ENCODE peak calls at places on chromosomes 4 and X, in ten cellular contexts. One of them, this sample, is unnamed.

GRCh38 chr4:78551420-78552351 is at the start of gene ANXA3:
- DNase-seq in NCI-H1694: no peak
- DNase-seq in T1000: no peak
- DNase-seq in stomach: peak; percentile 74
- DNase-seq in right atrium auricular region: no peak
- DNase-seq in heart right ventricle: peak; percentile 55
- DNase-seq in stimulated activated CD4-positive, alpha-beta T cell treated with anti-CD3 and anti-CD28 coated beads, TNF-alpha, amount 100 ng/mL, for 1 hour: peak; percentile 1
- DNase-seq in astrocyte of the spinal cord: no peak
- DNase-seq in GM12865: no peak
- DNase-seq in substantia nigra: no peak
- DNase-seq in this sample: peak; percentile 46

GRCh38 chr4:149371021-149371420 is 444.6 kb downstream of the IQCM start:
- DNase-seq in right atrium auricular region: no peak
- DNase-seq in NCI-H1694: peak; percentile 12
- DNase-seq in substantia nigra: no peak
- DNase-seq in T1000: no peak
- DNase-seq in heart right ventricle: no peak
- DNase-seq in astrocyte of the spinal cord: peak; percentile 70
- DNase-seq in GM12865: peak; percentile 58
- DNase-seq in stimulated activated CD4-positive, alpha-beta T cell treated with anti-CD3 and anti-CD28 coated beads, TNF-alpha, amount 100 ng/mL, for 1 hour: no peak
- DNase-seq in stomach: no peak
- DNase-seq in this sample: no peak

GRCh38 chr4:114607086-114607485 is 8.5 kb downstream of the UGT8 start:
- DNase-seq in stomach: no peak
- DNase-seq in GM12865: no peak
- DNase-seq in heart right ventricle: no peak
- DNase-seq in right atrium auricular region: no peak
- DNase-seq in substantia nigra: no peak
- DNase-seq in T1000: no peak
- DNase-seq in astrocyte of the spinal cord: no peak
- DNase-seq in NCI-H1694: no peak
- DNase-seq in stimulated activated CD4-positive, alpha-beta T cell treated with anti-CD3 and anti-CD28 coated beads, TNF-alpha, amount 100 ng/mL, for 1 hour: no peak
- DNase-seq in this sample: no peak

GRCh38 chrX:57172544-57172943 is 35.3 kb upstream of the SPIN2A start:
- DNase-seq in GM12865: no peak
- DNase-seq in heart right ventricle: peak; percentile 15
- DNase-seq in stomach: no peak
- DNase-seq in stimulated activated CD4-positive, alpha-beta T cell treated with anti-CD3 and anti-CD28 coated beads, TNF-alpha, amount 100 ng/mL, for 1 hour: no peak
- DNase-seq in right atrium auricular region: no peak
- DNase-seq in NCI-H1694: no peak
- DNase-seq in T1000: no peak
- DNase-seq in substantia nigra: no peak
- DNase-seq in astrocyte of the spinal cord: no peak
- DNase-seq in this sample: no peak

GRCh38 chrX:16278927-16279326 is 111.6 kb downstream of the MAGEB17 start:
- DNase-seq in heart right ventricle: no peak
- DNase-seq in stomach: peak; percentile 26
- DNase-seq in stimulated activated CD4-positive, alpha-beta T cell treated with anti-CD3 and anti-CD28 coated beads, TNF-alpha, amount 100 ng/mL, for 1 hour: no peak
- DNase-seq in astrocyte of the spinal cord: no peak
- DNase-seq in T1000: no peak
- DNase-seq in substantia nigra: no peak
- DNase-seq in NCI-H1694: no peak
- DNase-seq in right atrium auricular region: no peak
- DNase-seq in GM12865: peak; percentile 0
- DNase-seq in this sample: no peak

GRCh38 chr4:155248002-155248896 is 39.8 kb downstream of the NPY2R start:
- DNase-seq in stomach: no peak
- DNase-seq in astrocyte of the spinal cord: peak; percentile 1
- DNase-seq in right atrium auricular region: no peak
- DNase-seq in GM12865: no peak
- DNase-seq in substantia nigra: no peak
- DNase-seq in stimulated activated CD4-positive, alpha-beta T cell treated with anti-CD3 and anti-CD28 coated beads, TNF-alpha, amount 100 ng/mL, for 1 hour: no peak
- DNase-seq in NCI-H1694: no peak
- DNase-seq in T1000: no peak
- DNase-seq in heart right ventricle: no peak
- DNase-seq in this sample: no peak

GRCh38 chr4:74228691-74229640 is 71.0 kb downstream of the MTHFD2L start:
- DNase-seq in substantia nigra: peak; percentile 15
- DNase-seq in astrocyte of the spinal cord: peak; percentile 78
- DNase-seq in stomach: peak; percentile 79
- DNase-seq in GM12865: peak; percentile 88
- DNase-seq in heart right ventricle: peak; percentile 48
- DNase-seq in T1000: peak; percentile 42
- DNase-seq in stimulated activated CD4-positive, alpha-beta T cell treated with anti-CD3 and anti-CD28 coated beads, TNF-alpha, amount 100 ng/mL, for 1 hour: peak; percentile 57
- DNase-seq in NCI-H1694: peak; percentile 9
- DNase-seq in right atrium auricular region: no peak
- DNase-seq in this sample: peak; percentile 76

GRCh38 chrX:12975670-12975965 is 708 bp downstream of the TMSB4X start:
- DNase-seq in NCI-H1694: no peak
- DNase-seq in heart right ventricle: peak; percentile 35
- DNase-seq in astrocyte of the spinal cord: no peak
- DNase-seq in stomach: no peak
- DNase-seq in right atrium auricular region: no peak
- DNase-seq in GM12865: no peak
- DNase-seq in T1000: no peak
- DNase-seq in substantia nigra: no peak
- DNase-seq in stimulated activated CD4-positive, alpha-beta T cell treated with anti-CD3 and anti-CD28 coated beads, TNF-alpha, amount 100 ng/mL, for 1 hour: no peak
- DNase-seq in this sample: no peak

GRCh38 chr4:54909964-54910363 is 215.4 kb downstream of the KDR start:
- DNase-seq in stomach: no peak
- DNase-seq in heart right ventricle: no peak
- DNase-seq in right atrium auricular region: no peak
- DNase-seq in NCI-H1694: no peak
- DNase-seq in substantia nigra: no peak
- DNase-seq in astrocyte of the spinal cord: no peak
- DNase-seq in T1000: no peak
- DNase-seq in GM12865: peak; percentile 11
- DNase-seq in stimulated activated CD4-positive, alpha-beta T cell treated with anti-CD3 and anti-CD28 coated beads, TNF-alpha, amount 100 ng/mL, for 1 hour: no peak
- DNase-seq in this sample: no peak

GRCh38 chr4:137806420-137806819 is 274.1 kb upstream of the PCDH18 start:
- DNase-seq in heart right ventricle: no peak
- DNase-seq in GM12865: no peak
- DNase-seq in astrocyte of the spinal cord: no peak
- DNase-seq in right atrium auricular region: no peak
- DNase-seq in stimulated activated CD4-positive, alpha-beta T cell treated with anti-CD3 and anti-CD28 coated beads, TNF-alpha, amount 100 ng/mL, for 1 hour: no peak
- DNase-seq in substantia nigra: no peak
- DNase-seq in NCI-H1694: no peak
- DNase-seq in stomach: no peak
- DNase-seq in T1000: no peak
- DNase-seq in this sample: no peak

GRCh38 chr4:99087887-99088484 is 602 bp downstream of the ADH5 start:
- DNase-seq in heart right ventricle: peak; percentile 44
- DNase-seq in stomach: peak; percentile 69
- DNase-seq in NCI-H1694: peak; percentile 10
- DNase-seq in GM12865: peak; percentile 44
- DNase-seq in substantia nigra: peak; percentile 80
- DNase-seq in T1000: no peak
- DNase-seq in right atrium auricular region: peak; percentile 88
- DNase-seq in stimulated activated CD4-positive, alpha-beta T cell treated with anti-CD3 and anti-CD28 coated beads, TNF-alpha, amount 100 ng/mL, for 1 hour: no peak
- DNase-seq in astrocyte of the spinal cord: peak; percentile 66
- DNase-seq in this sample: no peak

GRCh38 chrX:34586507-34586906 is 70.6 kb downstream of the TMEM47 start:
- DNase-seq in stomach: no peak
- DNase-seq in stimulated activated CD4-positive, alpha-beta T cell treated with anti-CD3 and anti-CD28 coated beads, TNF-alpha, amount 100 ng/mL, for 1 hour: no peak
- DNase-seq in NCI-H1694: no peak
- DNase-seq in astrocyte of the spinal cord: no peak
- DNase-seq in T1000: no peak
- DNase-seq in heart right ventricle: no peak
- DNase-seq in GM12865: no peak
- DNase-seq in substantia nigra: no peak
- DNase-seq in right atrium auricular region: no peak
- DNase-seq in this sample: no peak

GRCh38 chr4:159705334-159705733 is 602.5 kb downstream of the RAPGEF2 start:
- DNase-seq in stomach: no peak
- DNase-seq in GM12865: no peak
- DNase-seq in right atrium auricular region: no peak
- DNase-seq in NCI-H1694: no peak
- DNase-seq in T1000: no peak
- DNase-seq in heart right ventricle: no peak
- DNase-seq in substantia nigra: no peak
- DNase-seq in stimulated activated CD4-positive, alpha-beta T cell treated with anti-CD3 and anti-CD28 coated beads, TNF-alpha, amount 100 ng/mL, for 1 hour: no peak
- DNase-seq in astrocyte of the spinal cord: no peak
- DNase-seq in this sample: no peak

GRCh38 chrX:99857455-99857854 is 552.6 kb downstream of the PCDH19 start:
- DNase-seq in astrocyte of the spinal cord: no peak
- DNase-seq in heart right ventricle: no peak
- DNase-seq in stomach: no peak
- DNase-seq in T1000: no peak
- DNase-seq in NCI-H1694: no peak
- DNase-seq in stimulated activated CD4-positive, alpha-beta T cell treated with anti-CD3 and anti-CD28 coated beads, TNF-alpha, amount 100 ng/mL, for 1 hour: no peak
- DNase-seq in GM12865: no peak
- DNase-seq in right atrium auricular region: no peak
- DNase-seq in substantia nigra: no peak
- DNase-seq in this sample: no peak

GRCh38 chr4:188275686-188276085 is 136.4 kb downstream of the TRIML1 start:
- DNase-seq in heart right ventricle: no peak
- DNase-seq in right atrium auricular region: no peak
- DNase-seq in GM12865: no peak
- DNase-seq in astrocyte of the spinal cord: no peak
- DNase-seq in substantia nigra: no peak
- DNase-seq in stomach: no peak
- DNase-seq in NCI-H1694: no peak
- DNase-seq in stimulated activated CD4-positive, alpha-beta T cell treated with anti-CD3 and anti-CD28 coated beads, TNF-alpha, amount 100 ng/mL, for 1 hour: no peak
- DNase-seq in T1000: no peak
- DNase-seq in this sample: no peak

GRCh38 chr4:86957214-86957613 is 22.4 kb downstream of the AFF1 start:
- DNase-seq in NCI-H1694: no peak
- DNase-seq in GM12865: peak; percentile 67
- DNase-seq in astrocyte of the spinal cord: peak; percentile 71
- DNase-seq in T1000: no peak
- DNase-seq in substantia nigra: no peak
- DNase-seq in stomach: no peak
- DNase-seq in heart right ventricle: no peak
- DNase-seq in stimulated activated CD4-positive, alpha-beta T cell treated with anti-CD3 and anti-CD28 coated beads, TNF-alpha, amount 100 ng/mL, for 1 hour: no peak
- DNase-seq in right atrium auricular region: no peak
- DNase-seq in this sample: no peak

GRCh38 chr4:70586841-70587240 is 5.2 kb upstream of the AMBN start:
- DNase-seq in astrocyte of the spinal cord: no peak
- DNase-seq in GM12865: no peak
- DNase-seq in right atrium auricular region: no peak
- DNase-seq in stomach: no peak
- DNase-seq in heart right ventricle: no peak
- DNase-seq in stimulated activated CD4-positive, alpha-beta T cell treated with anti-CD3 and anti-CD28 coated beads, TNF-alpha, amount 100 ng/mL, for 1 hour: no peak
- DNase-seq in NCI-H1694: no peak
- DNase-seq in T1000: no peak
- DNase-seq in substantia nigra: no peak
- DNase-seq in this sample: no peak

GRCh38 chrX:48794993-48795501 is 6.8 kb upstream of the HDAC6 start:
- DNase-seq in astrocyte of the spinal cord: peak; percentile 39
- DNase-seq in stimulated activated CD4-positive, alpha-beta T cell treated with anti-CD3 and anti-CD28 coated beads, TNF-alpha, amount 100 ng/mL, for 1 hour: no peak
- DNase-seq in GM12865: no peak
- DNase-seq in right atrium auricular region: no peak
- DNase-seq in NCI-H1694: no peak
- DNase-seq in substantia nigra: no peak
- DNase-seq in heart right ventricle: no peak
- DNase-seq in stomach: no peak
- DNase-seq in T1000: peak; percentile 5
- DNase-seq in this sample: no peak

GRCh38 chrX:69045616-69046345 is 119.5 kb downstream of the PJA1 start:
- DNase-seq in stomach: no peak
- DNase-seq in stimulated activated CD4-positive, alpha-beta T cell treated with anti-CD3 and anti-CD28 coated beads, TNF-alpha, amount 100 ng/mL, for 1 hour: no peak
- DNase-seq in GM12865: no peak
- DNase-seq in heart right ventricle: no peak
- DNase-seq in right atrium auricular region: peak; percentile 40
- DNase-seq in astrocyte of the spinal cord: no peak
- DNase-seq in T1000: no peak
- DNase-seq in substantia nigra: no peak
- DNase-seq in NCI-H1694: no peak
- DNase-seq in this sample: no peak

GRCh38 chr4:26992657-26993361 is 132.2 kb downstream of the STIM2 start:
- DNase-seq in right atrium auricular region: no peak
- DNase-seq in substantia nigra: peak; percentile 19
- DNase-seq in NCI-H1694: no peak
- DNase-seq in T1000: no peak
- DNase-seq in heart right ventricle: no peak
- DNase-seq in stimulated activated CD4-positive, alpha-beta T cell treated with anti-CD3 and anti-CD28 coated beads, TNF-alpha, amount 100 ng/mL, for 1 hour: no peak
- DNase-seq in astrocyte of the spinal cord: peak; percentile 71
- DNase-seq in stomach: no peak
- DNase-seq in GM12865: peak; percentile 79
- DNase-seq in this sample: no peak

GRCh38 chr4:46329118-46329976 is 60.6 kb downstream of the GABRA2 start:
- DNase-seq in stimulated activated CD4-positive, alpha-beta T cell treated with anti-CD3 and anti-CD28 coated beads, TNF-alpha, amount 100 ng/mL, for 1 hour: no peak
- DNase-seq in stomach: no peak
- DNase-seq in T1000: no peak
- DNase-seq in heart right ventricle: no peak
- DNase-seq in astrocyte of the spinal cord: peak; percentile 30
- DNase-seq in right atrium auricular region: no peak
- DNase-seq in GM12865: peak; percentile 39
- DNase-seq in substantia nigra: peak; percentile 17
- DNase-seq in NCI-H1694: peak; percentile 0
- DNase-seq in this sample: no peak

GRCh38 chrX:47497274-47497673 is 14.3 kb upstream of the ZNF41 start:
- DNase-seq in right atrium auricular region: no peak
- DNase-seq in stomach: no peak
- DNase-seq in astrocyte of the spinal cord: peak; percentile 45
- DNase-seq in heart right ventricle: no peak
- DNase-seq in GM12865: no peak
- DNase-seq in stimulated activated CD4-positive, alpha-beta T cell treated with anti-CD3 and anti-CD28 coated beads, TNF-alpha, amount 100 ng/mL, for 1 hour: no peak
- DNase-seq in substantia nigra: no peak
- DNase-seq in NCI-H1694: no peak
- DNase-seq in T1000: no peak
- DNase-seq in this sample: no peak